ENCODE peak calls at places on chromosomes 7 and 10, in six cellular contexts. One of them, this sample, is unnamed.

GRCh38 chr10:47164126-47164799 is 135.7 kb upstream of the GDF10 start:
- DNase-seq in endothelial cell: no peak
- DNase-seq in HL-60: no peak
- DNase-seq in H9: no peak
- DNase-seq in upper lobe of right lung: no peak
- DNase-seq in gastrocnemius medialis: no peak
- DNase-seq in this sample: no peak

GRCh38 chr10:103542764-103543616 is 49.5 kb downstream of the NEURL1 start:
- DNase-seq in endothelial cell: no peak
- DNase-seq in HL-60: peak
- DNase-seq in H9: peak
- DNase-seq in upper lobe of right lung: peak
- DNase-seq in gastrocnemius medialis: no peak
- DNase-seq in this sample: no peak

GRCh38 chr7:123355576-123356195 is 155.9 kb upstream of the SLC13A1 start:
- DNase-seq in endothelial cell: no peak
- DNase-seq in HL-60: no peak
- DNase-seq in H9: peak
- DNase-seq in upper lobe of right lung: no peak
- DNase-seq in gastrocnemius medialis: no peak
- DNase-seq in this sample: no peak

GRCh38 chr10:127449491-127449890 is 99.6 kb upstream of the NPS start:
- DNase-seq in endothelial cell: no peak
- DNase-seq in HL-60: no peak
- DNase-seq in H9: no peak
- DNase-seq in upper lobe of right lung: no peak
- DNase-seq in gastrocnemius medialis: no peak
- DNase-seq in this sample: no peak

GRCh38 chr7:158373761-158374545 is 213.7 kb downstream of the PTPRN2 start:
- DNase-seq in endothelial cell: no peak
- DNase-seq in HL-60: no peak
- DNase-seq in H9: no peak
- DNase-seq in upper lobe of right lung: peak
- DNase-seq in gastrocnemius medialis: no peak
- DNase-seq in this sample: no peak

GRCh38 chr7:55573526-55573925 is 1.2 kb upstream of the VOPP1 start:
- DNase-seq in endothelial cell: no peak
- DNase-seq in HL-60: no peak
- DNase-seq in H9: no peak
- DNase-seq in upper lobe of right lung: no peak
- DNase-seq in gastrocnemius medialis: no peak
- DNase-seq in this sample: no peak

GRCh38 chr7:18212788-18213187 is 185.1 kb upstream of the PRPS1L1 start:
- DNase-seq in endothelial cell: no peak
- DNase-seq in HL-60: no peak
- DNase-seq in H9: no peak
- DNase-seq in upper lobe of right lung: no peak
- DNase-seq in gastrocnemius medialis: no peak
- DNase-seq in this sample: no peak

GRCh38 chr10:68871105-68871711 is 29.9 kb upstream of the DDX50 start:
- DNase-seq in endothelial cell: no peak
- DNase-seq in HL-60: no peak
- DNase-seq in H9: no peak
- DNase-seq in upper lobe of right lung: no peak
- DNase-seq in gastrocnemius medialis: no peak
- DNase-seq in this sample: no peak

GRCh38 chr7:34281260-34281659 is 375.9 kb downstream of the BMPER start:
- DNase-seq in endothelial cell: no peak
- DNase-seq in HL-60: no peak
- DNase-seq in H9: no peak
- DNase-seq in upper lobe of right lung: no peak
- DNase-seq in gastrocnemius medialis: no peak
- DNase-seq in this sample: no peak

GRCh38 chr10:119726291-119727261 is 726 bp downstream of the INPP5F start:
- DNase-seq in endothelial cell: peak
- DNase-seq in HL-60: no peak
- DNase-seq in H9: peak
- DNase-seq in upper lobe of right lung: no peak
- DNase-seq in gastrocnemius medialis: peak
- DNase-seq in this sample: peak

GRCh38 chr7:31073486-31074383 is 21.6 kb downstream of the ADCYAP1R1 start:
- DNase-seq in endothelial cell: no peak
- DNase-seq in HL-60: no peak
- DNase-seq in H9: no peak
- DNase-seq in upper lobe of right lung: peak
- DNase-seq in gastrocnemius medialis: peak
- DNase-seq in this sample: no peak

GRCh38 chr7:127474457-127474856 is 81.9 kb upstream of the ZNF800 start:
- DNase-seq in endothelial cell: no peak
- DNase-seq in HL-60: no peak
- DNase-seq in H9: no peak
- DNase-seq in upper lobe of right lung: no peak
- DNase-seq in gastrocnemius medialis: no peak
- DNase-seq in this sample: no peak

GRCh38 chr7:31066516-31067130 is 14.5 kb downstream of the ADCYAP1R1 start:
- DNase-seq in endothelial cell: no peak
- DNase-seq in HL-60: no peak
- DNase-seq in H9: no peak
- DNase-seq in upper lobe of right lung: peak
- DNase-seq in gastrocnemius medialis: no peak
- DNase-seq in this sample: no peak

GRCh38 chr7:51702673-51703072 is 386.1 kb upstream of the COBL start:
- DNase-seq in endothelial cell: no peak
- DNase-seq in HL-60: no peak
- DNase-seq in H9: no peak
- DNase-seq in upper lobe of right lung: no peak
- DNase-seq in gastrocnemius medialis: no peak
- DNase-seq in this sample: no peak

GRCh38 chr7:2019693-2020511 is 212.8 kb downstream of the MAD1L1 start:
- DNase-seq in endothelial cell: no peak
- DNase-seq in HL-60: peak
- DNase-seq in H9: no peak
- DNase-seq in upper lobe of right lung: peak
- DNase-seq in gastrocnemius medialis: peak
- DNase-seq in this sample: no peak

GRCh38 chr7:25945608-25946007 is 206.4 kb upstream of the NFE2L3 start:
- DNase-seq in endothelial cell: no peak
- DNase-seq in HL-60: no peak
- DNase-seq in H9: no peak
- DNase-seq in upper lobe of right lung: no peak
- DNase-seq in gastrocnemius medialis: no peak
- DNase-seq in this sample: no peak

GRCh38 chr10:27153855-27154198 is 357 bp downstream of the YME1L1 start:
- DNase-seq in endothelial cell: no peak
- DNase-seq in HL-60: peak
- DNase-seq in H9: no peak
- DNase-seq in upper lobe of right lung: no peak
- DNase-seq in gastrocnemius medialis: no peak
- DNase-seq in this sample: no peak

GRCh38 chr10:84599254-84599653 is 270.9 kb downstream of the CCSER2 start:
- DNase-seq in endothelial cell: no peak
- DNase-seq in HL-60: no peak
- DNase-seq in H9: no peak
- DNase-seq in upper lobe of right lung: no peak
- DNase-seq in gastrocnemius medialis: no peak
- DNase-seq in this sample: no peak
- TF ChIP-seq CTCF in endothelial cell: no peak
- TF ChIP-seq CTCF in HL-60: no peak
- TF ChIP-seq CTCF in H9: peak
- TF ChIP-seq CTCF in upper lobe of right lung: no peak
- TF ChIP-seq CTCF in gastrocnemius medialis: no peak
- TF ChIP-seq CTCF in this sample: no peak

GRCh38 chr10:110784198-110784597 is 87.5 kb upstream of the PDCD4 start:
- DNase-seq in endothelial cell: no peak
- DNase-seq in HL-60: no peak
- DNase-seq in H9: no peak
- DNase-seq in upper lobe of right lung: no peak
- DNase-seq in gastrocnemius medialis: peak
- DNase-seq in this sample: no peak

GRCh38 chr10:110783509-110784103 is 88.1 kb upstream of the PDCD4 start:
- DNase-seq in endothelial cell: no peak
- DNase-seq in HL-60: no peak
- DNase-seq in H9: no peak
- DNase-seq in upper lobe of right lung: no peak
- DNase-seq in gastrocnemius medialis: no peak
- DNase-seq in this sample: no peak

GRCh38 chr10:110788620-110789385 is 82.9 kb upstream of the PDCD4 start:
- DNase-seq in endothelial cell: no peak
- DNase-seq in HL-60: no peak
- DNase-seq in H9: no peak
- DNase-seq in upper lobe of right lung: no peak
- DNase-seq in gastrocnemius medialis: no peak
- DNase-seq in this sample: no peak

GRCh38 chr10:110782616-110783015 is 89.1 kb upstream of the PDCD4 start:
- DNase-seq in endothelial cell: no peak
- DNase-seq in HL-60: no peak
- DNase-seq in H9: no peak
- DNase-seq in upper lobe of right lung: no peak
- DNase-seq in gastrocnemius medialis: no peak
- DNase-seq in this sample: no peak

GRCh38 chr10:110786172-110786571 is 85.6 kb upstream of the PDCD4 start:
- DNase-seq in endothelial cell: no peak
- DNase-seq in HL-60: no peak
- DNase-seq in H9: no peak
- DNase-seq in upper lobe of right lung: no peak
- DNase-seq in gastrocnemius medialis: no peak
- DNase-seq in this sample: no peak
- TF ChIP-seq CTCF in endothelial cell: no peak
- TF ChIP-seq CTCF in HL-60: no peak
- TF ChIP-seq CTCF in H9: no peak
- TF ChIP-seq CTCF in upper lobe of right lung: no peak
- TF ChIP-seq CTCF in gastrocnemius medialis: no peak
- TF ChIP-seq CTCF in this sample: no peak

DNA sequence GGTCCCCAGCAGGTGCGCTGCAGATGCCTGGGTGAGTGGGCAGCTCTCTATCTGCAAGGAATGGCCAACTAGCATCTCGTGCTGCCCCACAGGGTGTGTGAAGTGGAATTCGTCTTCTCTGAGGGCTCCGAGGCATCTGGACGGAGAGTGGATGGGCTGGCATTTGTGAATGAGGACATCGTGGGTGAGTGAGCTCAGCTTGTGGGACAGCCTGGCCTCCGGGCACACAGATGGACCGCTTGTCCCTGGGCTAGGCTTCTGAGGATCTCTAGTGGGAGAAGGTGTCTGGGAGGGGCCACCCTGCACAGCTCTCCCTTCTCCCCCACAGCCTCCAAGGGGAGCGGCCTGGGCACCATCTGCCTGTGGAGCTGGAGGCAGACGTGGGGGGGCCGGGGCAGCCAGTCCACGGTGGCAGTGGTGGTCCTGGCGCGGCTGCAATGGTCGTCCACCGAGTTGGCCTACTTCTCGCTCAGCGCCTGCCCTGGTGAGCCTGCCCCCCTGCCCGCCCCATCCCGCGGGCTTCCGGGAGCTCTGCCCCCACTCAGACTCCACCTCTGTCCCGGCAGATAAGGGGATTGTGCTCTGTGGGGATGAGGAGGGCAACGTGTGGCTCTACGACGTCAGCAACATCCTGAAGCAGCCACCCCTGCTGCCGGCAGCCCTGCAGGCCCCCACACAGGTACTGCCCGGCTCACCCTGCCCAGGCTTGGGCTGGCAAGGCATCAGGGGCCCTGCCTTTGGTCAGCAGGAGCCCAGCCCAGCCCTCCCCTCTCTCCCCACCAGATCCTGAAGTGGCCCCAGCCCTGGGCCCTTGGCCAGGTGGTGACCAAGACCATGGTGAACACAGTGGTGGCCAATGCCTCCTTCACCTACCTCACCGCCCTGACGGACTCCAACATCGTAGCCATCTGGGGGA is 6.3 kb downstream of the POLR2J start:
- DNase-seq in endothelial cell: no peak
- DNase-seq in HL-60: no peak
- DNase-seq in H9: no peak
- DNase-seq in upper lobe of right lung: no peak
- DNase-seq in gastrocnemius medialis: peak
- DNase-seq in this sample: no peak
- TF ChIP-seq CTCF in endothelial cell: no peak
- TF ChIP-seq CTCF in HL-60: no peak
- TF ChIP-seq CTCF in H9: no peak
- TF ChIP-seq CTCF in upper lobe of right lung: no peak
- TF ChIP-seq CTCF in gastrocnemius medialis: no peak
- TF ChIP-seq CTCF in this sample: no peak

DNA sequence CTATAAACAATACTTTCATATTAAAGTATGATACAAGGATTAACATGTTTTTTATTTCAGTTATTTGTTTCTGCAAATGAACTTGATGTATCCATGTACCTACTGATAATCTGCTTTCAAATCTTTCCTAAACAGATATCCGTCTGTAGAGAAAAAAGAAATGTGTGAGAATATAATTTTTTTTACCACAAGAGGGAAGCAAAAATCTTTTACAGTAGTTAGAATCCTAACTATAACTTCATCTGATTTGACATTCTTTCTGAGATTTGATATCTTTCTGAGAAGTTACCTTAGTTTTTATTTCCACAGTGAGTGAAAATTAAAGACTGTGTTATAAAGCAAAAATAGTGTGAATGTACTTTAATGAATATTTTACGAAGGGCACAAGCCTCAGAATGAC is 203.9 kb upstream of the PCLO start:
- DNase-seq in endothelial cell: no peak
- DNase-seq in HL-60: no peak
- DNase-seq in H9: no peak
- DNase-seq in upper lobe of right lung: no peak
- DNase-seq in gastrocnemius medialis: no peak
- DNase-seq in this sample: no peak
- TF ChIP-seq CTCF in endothelial cell: peak
- TF ChIP-seq CTCF in HL-60: no peak
- TF ChIP-seq CTCF in H9: peak
- TF ChIP-seq CTCF in upper lobe of right lung: no peak
- TF ChIP-seq CTCF in gastrocnemius medialis: no peak
- TF ChIP-seq CTCF in this sample: no peak

GRCh38 chr10:9851808-9852207 is 1165.9 kb upstream of the CELF2 start:
- DNase-seq in endothelial cell: no peak
- DNase-seq in HL-60: no peak
- DNase-seq in H9: no peak
- DNase-seq in upper lobe of right lung: no peak
- DNase-seq in gastrocnemius medialis: no peak
- DNase-seq in this sample: no peak

GRCh38 chr10:9848278-9848677 is 1169.4 kb upstream of the CELF2 start:
- DNase-seq in endothelial cell: no peak
- DNase-seq in HL-60: no peak
- DNase-seq in H9: no peak
- DNase-seq in upper lobe of right lung: no peak
- DNase-seq in gastrocnemius medialis: no peak
- DNase-seq in this sample: no peak

GRCh38 chr10:9850415-9850814 is 1167.3 kb upstream of the CELF2 start:
- DNase-seq in endothelial cell: no peak
- DNase-seq in HL-60: no peak
- DNase-seq in H9: no peak
- DNase-seq in upper lobe of right lung: no peak
- DNase-seq in gastrocnemius medialis: no peak
- DNase-seq in this sample: no peak

GRCh38 chr10:9848981-9849380 is 1168.7 kb upstream of the CELF2 start:
- DNase-seq in endothelial cell: no peak
- DNase-seq in HL-60: no peak
- DNase-seq in H9: no peak
- DNase-seq in upper lobe of right lung: no peak
- DNase-seq in gastrocnemius medialis: no peak
- DNase-seq in this sample: no peak

GRCh38 chr10:9853405-9854010 is 1164.2 kb upstream of the CELF2 start:
- DNase-seq in endothelial cell: no peak
- DNase-seq in HL-60: no peak
- DNase-seq in H9: no peak
- DNase-seq in upper lobe of right lung: no peak
- DNase-seq in gastrocnemius medialis: no peak
- DNase-seq in this sample: no peak
- TF ChIP-seq CTCF in endothelial cell: no peak
- TF ChIP-seq CTCF in HL-60: no peak
- TF ChIP-seq CTCF in H9: no peak
- TF ChIP-seq CTCF in upper lobe of right lung: no peak
- TF ChIP-seq CTCF in gastrocnemius medialis: no peak
- TF ChIP-seq CTCF in this sample: no peak

GRCh38 chr7:90853205-90853604 is 257.1 kb downstream of the CDK14 start:
- DNase-seq in endothelial cell: no peak
- DNase-seq in HL-60: no peak
- DNase-seq in H9: no peak
- DNase-seq in upper lobe of right lung: no peak
- DNase-seq in gastrocnemius medialis: no peak
- DNase-seq in this sample: no peak
- TF ChIP-seq CTCF in endothelial cell: no peak
- TF ChIP-seq CTCF in HL-60: no peak
- TF ChIP-seq CTCF in H9: no peak
- TF ChIP-seq CTCF in upper lobe of right lung: no peak
- TF ChIP-seq CTCF in gastrocnemius medialis: no peak
- TF ChIP-seq CTCF in this sample: no peak

This sample was measured in omental fat pad.